ENCODE peak calls at places on chromosomes 1 and 21, in ten cellular contexts. M, A, R, O, B, D, K, X, U and J are unnamed samples.

GRCh38 chr1:44108241-44108640 is 10.4 kb upstream of the KLF17 start:
- DNase-seq in K (no peak), X (no peak), U (peak), O (no peak), M (no peak), D (peak), B (no peak), A (no peak), R (peak), J (no peak)

GRCh38 chr1:39672551-39672947 is 642 bp upstream of the NT5C1A start:
- DNase-seq in M (peak), X (no peak), K (no peak), O (no peak), D (no peak), A (no peak), R (no peak), U (peak), B (no peak), J (no peak)

GRCh38 chr1:117612517-117613248 is 6.8 kb downstream of the TENT5C start:
- DNase-seq in D (peak), O (no peak), U (peak), M (no peak), R (no peak), B (no peak), X (no peak), A (no peak), K (no peak), J (peak)

GRCh38 chr1:32742132-32742947 is 39.8 kb upstream of the SYNC start:
- DNase-seq in B (no peak), X (no peak), U (peak), A (peak), O (no peak), M (peak), R (no peak), D (no peak), K (no peak), J (no peak)

GRCh38 chr1:208919371-208919770 is 664.1 kb upstream of the CAMK1G start:
- DNase-seq in O (no peak), A (no peak), M (no peak), X (no peak), U (no peak), B (no peak), D (no peak), K (no peak), R (no peak), J (peak)

GRCh38 chr1:27605796-27606707 is 2.1 kb upstream of the AHDC1 start:
- DNase-seq in X (no peak), D (peak), U (peak), R (no peak), M (no peak), B (peak), A (peak), O (peak), K (peak), J (no peak)

GRCh38 chr1:59703226-59703917 is 111.4 kb upstream of the HOOK1 start:
- DNase-seq in D (no peak), R (no peak), K (no peak), X (no peak), U (peak), B (no peak), M (no peak), O (no peak), A (no peak), J (no peak)

GRCh38 chr1:95086949-95087533 is 14.3 kb upstream of the ALG14 start:
- DNase-seq in U (peak), K (no peak), X (peak), O (peak), D (peak), R (no peak), M (no peak), A (no peak), B (no peak), J (peak)

GRCh38 chr1:31064685-31065309 is 720 bp downstream of the PUM1 start:
- DNase-seq in B (peak), U (peak), A (peak), M (no peak), X (no peak), K (no peak), R (no peak), O (no peak), D (no peak), J (no peak)

GRCh38 chr1:60832372-60832771 is 250.0 kb upstream of the NFIA start:
- DNase-seq in A (no peak), B (no peak), O (no peak), M (no peak), X (no peak), K (no peak), D (no peak), R (no peak), U (no peak), J (no peak)

GRCh38 chr1:6162773-6163172 is 17.3 kb downstream of the CHD5 start:
- DNase-seq in K (no peak), R (no peak), B (no peak), X (no peak), M (no peak), U (no peak), A (no peak), O (no peak), D (no peak), J (no peak)

GRCh38 chr1:110258734-110259133 is 48.6 kb downstream of the KCNC4 start:
- DNase-seq in D (no peak), U (no peak), A (no peak), K (no peak), O (peak), M (no peak), R (no peak), B (no peak), X (no peak), J (no peak)

GRCh38 chr1:35062518-35063196 is 16.5 kb upstream of the ZMYM1 start:
- DNase-seq in O (no peak), X (no peak), R (no peak), U (no peak), M (no peak), D (no peak), A (no peak), K (no peak), B (no peak), J (no peak)

GRCh38 chr1:43235451-43236121 is 34.2 kb upstream of the TMEM125 start:
- DNase-seq in B (no peak), U (no peak), M (no peak), O (no peak), K (no peak), R (no peak), D (no peak), A (peak), X (no peak), J (no peak)

GRCh38 chr1:181100015-181100905 is 11.8 kb downstream of the IER5 start:
- DNase-seq in X (no peak), A (no peak), K (no peak), U (no peak), B (no peak), R (no peak), M (no peak), O (no peak), D (no peak), J (no peak)

GRCh38 chr1:110990541-110990940 is 26.8 kb upstream of the LRIF1 start:
- DNase-seq in K (no peak), R (no peak), A (no peak), X (no peak), B (no peak), U (no peak), D (no peak), M (no peak), O (no peak), J (no peak)

GRCh38 chr1:179709841-179710329 is 33.2 kb upstream of the FAM163A start:
- DNase-seq in B (no peak), U (no peak), D (no peak), O (no peak), M (no peak), A (no peak), K (no peak), X (no peak), R (no peak), J (no peak)

GRCh38 chr1:150322310-150322709 is 977 bp downstream of the PRPF3 start:
- DNase-seq in X (no peak), K (no peak), M (no peak), O (no peak), D (no peak), B (no peak), R (no peak), U (no peak), A (no peak), J (peak)

GRCh38 chr1:230179249-230179648 is 112.2 kb downstream of the GALNT2 start:
- DNase-seq in K (no peak), R (no peak), O (no peak), A (no peak), M (no peak), B (no peak), U (no peak), X (no peak), D (no peak), J (no peak)

GRCh38 chr1:26702680-26703038 is 6.8 kb downstream of the ARID1A start:
- DNase-seq in A (no peak), R (no peak), D (no peak), O (no peak), U (no peak), M (no peak), X (no peak), B (no peak), K (no peak), J (no peak)

GRCh38 chr1:204171751-204172178 is 5.6 kb upstream of the REN start:
- DNase-seq in X (no peak), D (no peak), B (no peak), R (no peak), U (no peak), A (no peak), M (no peak), K (no peak), O (no peak), J (peak)

GRCh38 chr1:93669369-93669768 is 12.3 kb downstream of the BCAR3 start:
- DNase-seq in A (no peak), M (no peak), O (no peak), K (no peak), R (no peak), B (no peak), D (no peak), X (no peak), U (no peak), J (no peak)

GRCh38 chr1:156627313-156627880 is 8.2 kb downstream of the HAPLN2 start:
- DNase-seq in M (no peak), B (peak), D (no peak), R (peak), A (peak), U (peak), O (peak), K (no peak), X (no peak), J (no peak)

GRCh38 chr1:68624233-68624632 is 127.4 kb upstream of the DEPDC1 start:
- DNase-seq in B (no peak), R (no peak), K (no peak), A (no peak), O (peak), M (no peak), X (no peak), U (no peak), D (no peak), J (no peak)

GRCh38 chr1:62712625-62713243 is 24.5 kb upstream of the DOCK7 start:
- DNase-seq in D (no peak), A (no peak), K (no peak), B (no peak), R (no peak), U (no peak), M (no peak), O (no peak), X (no peak), J (no peak)

GRCh38 chr1:228420968-228421826 is 4.5 kb upstream of the TRIM17 start:
- DNase-seq in M (no peak), B (no peak), O (no peak), U (no peak), D (no peak), R (no peak), A (no peak), K (no peak), X (no peak), J (no peak)

GRCh38 chr1:184664042-184664659 is 90.5 kb downstream of the EDEM3 start:
- DNase-seq in D (peak), B (peak), U (peak), R (peak), O (peak), M (peak), K (no peak), A (peak), X (peak), J (no peak)

GRCh38 chr21:45874716-45875415 is 106.7 kb upstream of the COL6A1 start:
- DNase-seq in X (peak), D (peak), A (peak), M (peak), K (no peak), O (no peak), U (peak), R (peak), B (no peak), J (peak)

GRCh38 chr1:171226757-171227370 is 21.4 kb upstream of the FMO1 start:
- DNase-seq in M (no peak), X (peak), R (no peak), B (peak), U (peak), A (peak), D (peak), O (peak), K (no peak), J (no peak)

GRCh38 chr1:200442537-200443169 is 32.8 kb upstream of the ZNF281 start:
- DNase-seq in K (no peak), B (no peak), R (no peak), A (no peak), D (no peak), O (no peak), U (no peak), M (no peak), X (no peak), J (no peak)

GRCh38 chr1:234478152-234478480 is 863 bp downstream of the TARBP1 start:
- DNase-seq in A (peak), R (peak), M (peak), O (no peak), U (peak), D (no peak), X (no peak), B (no peak), K (peak), J (no peak)

GRCh38 chr1:16440480-16441311 is at the start of gene NECAP2:
- DNase-seq in A (peak), B (peak), X (peak), O (peak), M (peak), R (peak), D (peak), K (peak), U (peak), J (peak)

GRCh38 chr1:10903421-10903820 is 107.0 kb upstream of the CASZ1 start:
- DNase-seq in D (no peak), X (no peak), B (no peak), O (no peak), U (no peak), M (peak), R (peak), K (no peak), A (no peak), J (no peak)

GRCh38 chr1:221521686-221522085 is 220.2 kb downstream of the DUSP10 start:
- DNase-seq in O (no peak), M (no peak), B (no peak), K (no peak), A (no peak), R (no peak), X (no peak), D (no peak), U (no peak), J (no peak)

GRCh38 chr1:44619261-44619900 is 54.9 kb downstream of the TMEM53 start:
- DNase-seq in K (no peak), O (no peak), A (no peak), B (no peak), R (no peak), U (peak), M (peak), X (peak), D (no peak), J (no peak)

GRCh38 chr1:100868364-100868995 is 26.2 kb downstream of the EXTL2 start:
- DNase-seq in O (peak), B (no peak), U (no peak), M (no peak), D (no peak), K (no peak), A (no peak), R (no peak), X (no peak), J (no peak)

GRCh38 chr1:48493970-48494769 is 22.2 kb upstream of the SPATA6 start:
- DNase-seq in O (no peak), K (no peak), R (no peak), B (no peak), A (peak), X (peak), M (no peak), D (peak), U (peak), J (peak)

GRCh38 chr1:216815239-216815955 is 92.2 kb upstream of the ESRRG start:
- DNase-seq in B (no peak), R (no peak), M (no peak), U (peak), D (peak), O (peak), K (no peak), X (no peak), A (no peak), J (no peak)